ENCODE peak calls at places on chromosomes 7 and 10, in six cellular contexts. D, B, Q, Z, C and W are unnamed samples.
A peak's percentile ranks its signal among the peaks of the same experiment; 100 is the strongest.

GRCh38 chr7:106660862-106661720 is at the start of gene CCDC71L:
- DNase-seq in D (peak; percentile 91), Q (peak; percentile 89), C (peak; percentile 81), Z (peak; percentile 97), B (peak; percentile 83), W (peak; percentile 98)

GRCh38 chr10:58305821-58306220 is 29.0 kb upstream of the UBE2D1 start:
- DNase-seq in Z (no peak), D (no peak), B (no peak), C (no peak), Q (no peak), W (no peak)

GRCh38 chr7:22576941-22577927 is 77.2 kb upstream of the STEAP1B start:
- DNase-seq in C (peak; percentile 100), Z (peak; percentile 75), Q (no peak), D (no peak), B (no peak), W (peak; percentile 99)

GRCh38 chr10:77846718-77847311 is 79.7 kb downstream of the DLG5 start:
- DNase-seq in Q (peak; percentile 63), C (peak; percentile 42), Z (peak; percentile 92), D (no peak), B (peak; percentile 21), W (peak; percentile 73)

GRCh38 chr7:4416436-4417092 is 265.5 kb upstream of the FOXK1 start:
- DNase-seq in D (no peak), Q (no peak), Z (no peak), B (no peak), C (no peak), W (no peak)

GRCh38 chr10:5559642-5560141 is 34.9 kb downstream of the CALML3 start:
- DNase-seq in Z (peak; percentile 77), D (no peak), B (no peak), Q (no peak), C (no peak), W (no peak)

GRCh38 chr10:117170244-117170643 is 27.0 kb upstream of the KCNK18 start:
- DNase-seq in Z (no peak), C (peak; percentile 18), B (no peak), D (no peak), Q (no peak), W (no peak)

GRCh38 chr10:27637601-27638000 is 108.0 kb downstream of the MKX start:
- DNase-seq in Q (no peak), B (no peak), C (no peak), Z (no peak), D (no peak), W (no peak)

GRCh38 chr10:69403519-69403918 is 13.2 kb downstream of the TACR2 start:
- DNase-seq in B (no peak), Q (no peak), D (no peak), Z (peak; percentile 47), C (peak; percentile 41), W (peak; percentile 95)

GRCh38 chr10:35341521-35341920 is 5.2 kb downstream of the CCNY start:
- DNase-seq in Q (no peak), D (no peak), C (no peak), B (no peak), Z (no peak), W (no peak)

GRCh38 chr10:91901784-91902677 is 7.3 kb downstream of the FGFBP3 start:
- DNase-seq in B (no peak), D (no peak), Q (no peak), C (peak; percentile 98), Z (peak; percentile 60), W (peak; percentile 95)

GRCh38 chr10:88659725-88660592 is 4.3 kb upstream of the LIPF start:
- DNase-seq in Z (peak; percentile 17), D (no peak), B (no peak), C (no peak), Q (no peak), W (no peak)

GRCh38 chr7:86956567-86956966 is 102.9 kb downstream of the ELAPOR2 start:
- DNase-seq in Z (no peak), C (no peak), B (no peak), D (no peak), Q (no peak), W (no peak)

GRCh38 chr7:100974021-100974420 is 4.7 kb downstream of the MUC12 start:
- DNase-seq in C (no peak), D (no peak), Z (no peak), Q (no peak), B (no peak), W (no peak)

GRCh38 chr10:123154943-123155505 is 822 bp downstream of the BUB3 start:
- DNase-seq in Z (no peak), D (no peak), C (peak; percentile 18), B (no peak), Q (no peak), W (peak; percentile 78)

GRCh38 chr7:104275900-104276299 is 52.5 kb upstream of the LHFPL3 start:
- DNase-seq in Z (no peak), B (no peak), D (no peak), Q (no peak), C (peak; percentile 16), W (no peak)

GRCh38 chr10:6108631-6109443 is 20.0 kb downstream of the RBM17 start:
- DNase-seq in D (no peak), C (peak; percentile 56), Z (peak; percentile 56), Q (no peak), B (no peak), W (peak; percentile 57)

GRCh38 chr10:124065382-124066155 is 27.8 kb downstream of the CHST15 start:
- DNase-seq in D (no peak), B (no peak), Z (no peak), Q (no peak), C (no peak), W (peak; percentile 32)

GRCh38 chr10:80537705-80538480 is at the start of gene SH2D4B:
- DNase-seq in C (no peak), D (no peak), Q (no peak), Z (no peak), B (no peak), W (peak; percentile 17)

GRCh38 chr7:102460467-102460866 is 4.2 kb downstream of the ALKBH4 start:
- DNase-seq in D (no peak), Z (no peak), Q (no peak), C (no peak), B (no peak), W (no peak)

GRCh38 chr10:92573798-92574544 is at the start of gene IDE:
- DNase-seq in D (peak; percentile 8), C (peak; percentile 64), Q (peak; percentile 58), Z (peak; percentile 93), B (peak; percentile 43), W (peak; percentile 92)

GRCh38 chr7:149874644-149875028 is 867 bp downstream of the ATP6V0E2 start:
- DNase-seq in C (no peak), Z (no peak), Q (no peak), B (no peak), D (no peak), W (no peak)

GRCh38 chr7:24836084-24836483 is 78.8 kb upstream of the GSDME start:
- DNase-seq in C (no peak), B (no peak), Z (no peak), D (no peak), Q (no peak), W (no peak)

GRCh38 chr7:27107901-27108381 is 5.5 kb upstream of the HOXA2 start:
- DNase-seq in C (no peak), Z (no peak), D (no peak), Q (no peak), B (no peak), W (no peak)